ENCODE peak calls at places on chromosomes 3 and 15, in seven cellular contexts. P is nephron progenitor cell, O is lower lobe of right lung, G is HCT116, L is foreskin fibroblast, J is WTC11, D is AG10803. K is an unnamed sample.

GRCh38 chr3:182621435-182622240 is 171.7 kb upstream of the ATP11B start:
- DNase-seq in P (no peak), G (no peak), L (no peak), D (no peak), J (no peak), O (no peak), K (no peak)

GRCh38 chr15:94042163-94042954 is 189.0 kb upstream of the MCTP2 start:
- DNase-seq in G (no peak), L (no peak), P (no peak), O (no peak), J (no peak), D (peak), K (no peak)

GRCh38 chr3:63343674-63344073 is 65.6 kb downstream of the SYNPR start:
- DNase-seq in O (peak), P (no peak), G (peak), J (peak), D (peak), L (peak), K (peak)

GRCh38 chr15:39140060-39140604 is 440.7 kb upstream of the THBS1 start:
- DNase-seq in D (peak), J (no peak), L (peak), P (no peak), G (no peak), O (no peak), K (peak)

GRCh38 chr3:52820741-52821140 is 9.7 kb downstream of the ITIH4 start:
- DNase-seq in L (no peak), J (peak), D (no peak), O (no peak), G (peak), P (peak), K (no peak)

GRCh38 chr3:155428558-155428957 is 135.1 kb upstream of the STRIT1 start:
- DNase-seq in J (no peak), G (no peak), O (no peak), P (no peak), D (peak), L (peak), K (peak)

GRCh38 chr3:60610441-60611112 is 640.7 kb downstream of the FHIT start:
- DNase-seq in J (no peak), G (no peak), D (peak), P (no peak), O (peak), L (no peak), K (no peak)

GRCh38 chr3:28247286-28247685 is 5.9 kb downstream of the CMC1 start:
- DNase-seq in D (no peak), P (no peak), O (no peak), J (no peak), L (no peak), G (no peak), K (no peak)

GRCh38 chr3:16147226-16147625 is 27.3 kb upstream of the GALNT15 start:
- DNase-seq in G (no peak), L (peak), D (peak), O (no peak), P (no peak), J (no peak), K (peak)

GRCh38 chr15:47432831-47433230 is 284.5 kb upstream of the SEMA6D start:
- DNase-seq in P (no peak), D (peak), J (no peak), G (no peak), L (peak), O (no peak), K (no peak)

GRCh38 chr3:126267169-126267975 is 87.0 kb upstream of the ALDH1L1 start:
- DNase-seq in P (peak), L (peak), J (peak), D (peak), G (peak), O (peak), K (peak)
- TF ChIP-seq CTCF in P (no peak), L (no peak), J (no peak), D (no peak), G (no peak), O (peak), K (peak)

GRCh38 chr15:71841563-71841962 is 31.2 kb downstream of the NR2E3 start:
- DNase-seq in O (no peak), L (no peak), P (no peak), J (no peak), D (no peak), G (no peak), K (no peak)
- TF ChIP-seq CTCF in O (no peak), L (no peak), P (no peak), J (no peak), D (no peak), G (no peak), K (no peak)

GRCh38 chr3:150490212-150490611 is 56.1 kb downstream of the SERP1 start:
- DNase-seq in G (no peak), L (no peak), O (no peak), J (no peak), P (no peak), D (no peak), K (no peak)

GRCh38 chr3:150497956-150498355 is 48.3 kb downstream of the SERP1 start:
- DNase-seq in L (peak), P (no peak), D (peak), G (no peak), J (no peak), O (no peak), K (no peak)

GRCh38 chr3:150495149-150495548 is 51.1 kb downstream of the SERP1 start:
- DNase-seq in O (no peak), D (no peak), L (no peak), G (no peak), J (no peak), P (no peak), K (no peak)

DNA sequence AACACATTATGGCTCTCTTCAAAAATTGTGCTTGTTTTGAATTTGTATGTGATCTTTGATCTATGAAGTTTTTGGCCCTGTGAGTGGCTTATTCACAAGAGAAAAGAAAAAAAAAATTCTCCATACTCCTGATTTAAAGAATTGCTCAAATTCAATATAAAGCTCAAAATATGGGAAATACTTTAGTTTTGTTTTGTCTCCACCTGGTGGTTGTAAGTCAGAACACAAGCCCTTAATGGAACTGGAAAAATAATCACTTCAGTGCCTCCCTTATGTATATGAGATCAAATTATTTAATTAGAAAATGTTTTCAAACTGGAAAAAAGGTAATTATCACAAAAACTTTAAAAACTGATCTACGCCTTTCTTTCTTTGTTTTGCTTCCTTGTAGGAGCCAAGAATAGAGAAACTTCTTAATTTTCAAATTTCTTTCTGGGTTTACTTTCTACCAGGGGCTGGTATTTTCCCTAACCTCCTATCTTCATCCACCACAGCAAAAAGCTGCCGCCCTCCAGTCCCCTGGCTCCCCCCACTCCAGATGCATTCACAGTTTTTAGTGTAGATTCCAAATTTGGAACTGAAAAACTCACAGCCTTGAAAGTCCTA is 50.6 kb downstream of the SERP1 start:
- DNase-seq in G (peak), O (no peak), D (peak), L (peak), J (no peak), P (peak), K (peak)
- TF ChIP-seq CTCF in G (peak), O (peak), D (peak), L (peak), J (peak), P (peak), K (peak)

GRCh38 chr3:171867976-171868375 is 24.8 kb downstream of the TMEM212 start:
- DNase-seq in O (no peak), D (no peak), L (no peak), P (no peak), J (no peak), G (peak), K (no peak)
- TF ChIP-seq CTCF in O (peak), D (peak), L (peak), P (no peak), J (peak), G (no peak), K (peak)

GRCh38 chr3:122167630-122168029 is 15.8 kb upstream of the CASR start:
- DNase-seq in G (no peak), L (no peak), J (no peak), O (no peak), D (no peak), P (no peak), K (no peak)
- TF ChIP-seq CTCF in G (no peak), L (no peak), J (no peak), O (no peak), D (no peak), P (no peak), K (no peak)

GRCh38 chr3:116614795-116615362 is 94.7 kb upstream of the TUSC7 start:
- DNase-seq in G (no peak), O (no peak), J (no peak), D (peak), P (no peak), L (no peak), K (peak)
- TF ChIP-seq CTCF in G (no peak), O (no peak), J (peak), D (peak), P (peak), L (no peak), K (peak)

GRCh38 chr3:98824256-98824655 is 61.1 kb downstream of the ST3GAL6 start:
- DNase-seq in P (no peak), J (no peak), L (no peak), D (no peak), O (no peak), G (no peak), K (no peak)
- TF ChIP-seq CTCF in P (no peak), J (no peak), L (no peak), D (peak), O (no peak), G (peak), K (peak)

GRCh38 chr3:156459434-156459833 is 95.5 kb downstream of the SSR3 start:
- DNase-seq in P (no peak), J (no peak), L (no peak), G (no peak), O (no peak), D (no peak), K (no peak)

GRCh38 chr3:156449712-156450574 is 105.0 kb downstream of the SSR3 start:
- DNase-seq in J (peak), P (peak), D (peak), G (peak), L (peak), O (no peak), K (peak)

GRCh38 chr3:156456771-156457224 is 98.1 kb downstream of the SSR3 start:
- DNase-seq in O (no peak), P (peak), D (no peak), J (peak), L (no peak), G (no peak), K (no peak)

GRCh38 chr3:156460206-156460609 is 94.7 kb downstream of the SSR3 start:
- DNase-seq in J (no peak), P (no peak), L (no peak), G (no peak), D (no peak), O (no peak), K (no peak)

DNA sequence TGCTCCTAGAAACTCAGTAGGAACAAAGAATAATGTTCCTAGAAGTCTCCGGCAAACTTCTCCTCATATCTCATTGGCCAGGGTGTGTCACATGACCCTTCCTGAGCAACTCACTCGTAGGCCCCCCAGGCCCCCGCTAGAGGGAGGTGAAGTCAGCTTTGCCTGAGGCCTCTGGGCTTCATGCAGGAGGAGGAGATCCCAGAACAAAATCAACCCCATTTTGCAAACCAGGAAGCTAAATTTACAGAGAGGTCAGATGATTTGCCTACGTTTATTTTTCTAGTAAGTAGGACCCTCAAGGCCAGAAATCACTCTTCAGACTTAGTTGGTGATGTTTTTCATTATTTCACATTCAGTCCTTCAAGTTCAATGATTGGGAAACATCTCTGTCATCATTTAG is 99.1 kb downstream of the SSR3 start:
- DNase-seq in D (no peak), G (no peak), O (no peak), L (no peak), J (peak), P (peak), K (no peak)
- TF ChIP-seq CTCF in D (no peak), G (no peak), O (no peak), L (no peak), J (no peak), P (no peak), K (no peak)